ENCODE peak calls at places on chromosomes 3 and 15, in ten cellular contexts. S, W, V, K, G, Q, M, J, E and U are unnamed samples.

GRCh38 chr15:62912808-62913207 is 129.7 kb upstream of the TPM1 start:
- DNase-seq in S (no peak), K (no peak), Q (no peak), E (no peak), J (no peak), M (no peak), W (no peak), V (peak; percentile 44), G (no peak), U (no peak)

GRCh38 chr3:149554826-149555225 is 80.3 kb downstream of the TM4SF4 start:
- DNase-seq in K (no peak), W (no peak), Q (no peak), G (no peak), M (peak; percentile 83), J (no peak), E (no peak), S (no peak), V (no peak), U (no peak)

GRCh38 chr3:196995646-196996355 is 27.2 kb upstream of the PIGZ start:
- DNase-seq in Q (no peak), W (no peak), J (no peak), E (no peak), S (no peak), V (no peak), K (peak; percentile 30), M (no peak), G (no peak), U (no peak)

GRCh38 chr3:171327441-171328174 is 132.6 kb downstream of the TNIK start:
- DNase-seq in J (no peak), M (no peak), Q (no peak), K (no peak), V (no peak), W (no peak), E (no peak), G (no peak), S (no peak), U (no peak)

GRCh38 chr15:71079208-71080044 is 35.8 kb upstream of the THSD4 start:
- DNase-seq in W (no peak), S (no peak), G (peak; percentile 55), E (no peak), Q (no peak), M (peak; percentile 82), K (no peak), V (no peak), J (no peak), U (no peak)

GRCh38 chr3:191901746-191902145 is 440.8 kb downstream of the PYDC2 start:
- DNase-seq in S (no peak), W (no peak), E (no peak), Q (no peak), K (no peak), M (no peak), V (no peak), G (no peak), J (no peak), U (no peak)

GRCh38 chr3:197540961-197541377 is 14.8 kb downstream of the BDH1 start:
- DNase-seq in V (peak; percentile 77), S (no peak), E (no peak), Q (no peak), W (no peak), J (no peak), M (no peak), K (no peak), G (no peak), U (no peak)

GRCh38 chr15:69615756-69616155 is 163.1 kb downstream of the RPLP1 start:
- DNase-seq in W (no peak), G (no peak), E (no peak), S (no peak), M (no peak), Q (no peak), K (no peak), J (no peak), V (no peak), U (no peak)

GRCh38 chr3:114569186-114569585 is 275.4 kb downstream of the TIGIT start:
- DNase-seq in Q (no peak), K (no peak), W (no peak), J (no peak), G (no peak), V (no peak), S (peak; percentile 12), E (no peak), M (no peak), U (no peak)

GRCh38 chr3:106029941-106030619 is 161.3 kb upstream of the CBLB start:
- DNase-seq in V (no peak), S (no peak), Q (no peak), J (no peak), E (no peak), M (no peak), W (no peak), G (no peak), K (no peak), U (no peak)

GRCh38 chr3:194824676-194825075 is 139.0 kb downstream of the FAM43A start:
- DNase-seq in V (no peak), E (no peak), M (peak; percentile 39), W (no peak), G (peak; percentile 74), S (no peak), J (no peak), K (peak; percentile 54), Q (no peak), U (no peak)